ENCODE peak calls at places on chromosome 17, in seven cellular contexts. I, Y, S, Z, L, R and M are unnamed samples.

GRCh38 chr17:13157656-13158055 is 139.8 kb upstream of the ELAC2 start:
- DNase-seq in I (no peak), Y (no peak), S (no peak), Z (no peak), L (no peak), R (peak), M (no peak)

GRCh38 chr17:17682293-17682736 is 1.1 kb downstream of the RAI1 start:
- DNase-seq in I (no peak), Y (no peak), S (no peak), Z (no peak), L (peak), R (no peak), M (no peak)

GRCh38 chr17:78725448-78726021 is 56.5 kb downstream of the CYTH1 start:
- DNase-seq in I (no peak), Y (no peak), S (no peak), Z (no peak), L (no peak), R (no peak), M (no peak)

GRCh38 chr17:78497115-78497540 is 80.1 kb downstream of the DNAH17 start:
- DNase-seq in I (peak), Y (peak), S (peak), Z (peak), L (peak), R (peak), M (peak)

GRCh38 chr17:50205931-50206505 is 4.6 kb upstream of the COL1A1 start:
- DNase-seq in I (no peak), Y (no peak), S (no peak), Z (no peak), L (no peak), R (no peak), M (no peak)

GRCh38 chr17:64059756-64060155 is 39.3 kb upstream of the ICAM2 start:
- DNase-seq in I (no peak), Y (no peak), S (no peak), Z (no peak), L (no peak), R (no peak), M (no peak)

GRCh38 chr17:19013226-19013625 is 8.7 kb upstream of the FAM83G start:
- DNase-seq in I (no peak), Y (no peak), S (no peak), Z (no peak), L (no peak), R (no peak), M (no peak)

GRCh38 chr17:57940217-57940616 is 15.0 kb downstream of the CUEDC1 start:
- DNase-seq in I (peak), Y (no peak), S (no peak), Z (no peak), L (no peak), R (no peak), M (no peak)

GRCh38 chr17:79661292-79662041 is 50.6 kb upstream of the RBFOX3 start:
- DNase-seq in I (no peak), Y (no peak), S (no peak), Z (no peak), L (no peak), R (no peak), M (no peak)

GRCh38 chr17:77269696-77270681 is 129.2 kb downstream of the SEC14L1 start:
- DNase-seq in I (no peak), Y (no peak), S (no peak), Z (no peak), L (no peak), R (peak), M (no peak)

GRCh38 chr17:77281904-77282367 is 141.2 kb downstream of the SEC14L1 start:
- DNase-seq in I (no peak), Y (no peak), S (peak), Z (no peak), L (peak), R (peak), M (no peak)

GRCh38 chr17:56096026-56096807 is 57.1 kb upstream of the ANKFN1 start:
- DNase-seq in I (no peak), Y (peak), S (no peak), Z (no peak), L (no peak), R (no peak), M (no peak)

GRCh38 chr17:57442914-57443571 is 186.7 kb downstream of the MSI2 start:
- DNase-seq in I (no peak), Y (no peak), S (no peak), Z (no peak), L (peak), R (no peak), M (no peak)

GRCh38 chr17:47967607-47968252 is 3.2 kb upstream of the CDK5RAP3 start:
- DNase-seq in I (no peak), Y (peak), S (peak), Z (no peak), L (peak), R (peak), M (no peak)

GRCh38 chr17:45018514-45019176 is 32.8 kb downstream of the DCAKD start:
- DNase-seq in I (no peak), Y (peak), S (no peak), Z (no peak), L (peak), R (no peak), M (no peak)

GRCh38 chr17:58605986-58606385 is 85.9 kb downstream of the TEX14 start:
- DNase-seq in I (no peak), Y (no peak), S (no peak), Z (no peak), L (no peak), R (peak), M (no peak)

GRCh38 chr17:80474933-80475915 is 1.2 kb downstream of the NPTX1 start:
- DNase-seq in I (no peak), Y (no peak), S (no peak), Z (no peak), L (no peak), R (no peak), M (no peak)

DNA sequence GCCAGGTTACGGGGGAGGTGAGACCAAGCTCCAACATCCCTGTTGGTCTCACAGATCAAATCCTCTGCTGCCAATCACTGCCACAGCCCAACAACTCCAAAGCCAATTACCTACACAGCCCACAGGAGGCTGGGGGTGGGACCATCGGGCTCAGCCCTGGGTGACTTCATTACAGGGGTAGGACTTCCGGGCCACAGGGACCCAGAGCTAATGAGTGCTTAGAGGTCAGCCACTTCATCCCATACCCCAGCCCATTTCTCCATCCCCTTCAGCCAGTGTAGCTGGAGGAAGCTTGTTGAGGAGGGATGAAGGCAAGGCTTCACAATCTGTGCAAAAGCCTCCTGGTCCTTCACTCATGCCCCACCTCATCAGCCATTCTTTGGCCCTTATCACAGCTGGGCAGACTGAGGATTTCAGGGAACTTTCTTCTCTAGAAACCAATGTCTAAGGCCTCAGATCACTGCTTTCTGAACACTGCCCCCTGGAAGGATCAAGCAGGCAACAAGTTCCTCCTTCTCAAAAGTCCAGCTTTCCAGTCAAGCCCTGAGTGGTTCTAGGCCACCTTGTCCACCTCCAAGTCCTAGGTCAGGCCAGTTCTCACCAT is 5.8 kb downstream of the FOXN1 start:
- DNase-seq in I (no peak), Y (no peak), S (no peak), Z (no peak), L (no peak), R (no peak), M (no peak)
- H2BK5ac ChIP-seq in I (no peak), Y (no peak), S (no peak), Z (no peak), L (no peak), R (no peak), M (no peak)

GRCh38 chr17:8080799-8081219 is 6.7 kb downstream of the ALOX12B start:
- DNase-seq in I (peak), Y (no peak), S (no peak), Z (no peak), L (no peak), R (no peak), M (no peak)
- H3K9ac ChIP-seq in I (no peak), Y (no peak), S (no peak), Z (no peak), L (no peak), R (no peak), M (no peak)

GRCh38 chr17:40916366-40916765 is 21.1 kb downstream of the KRT23 start:
- DNase-seq in I (no peak), Y (no peak), S (peak), Z (no peak), L (no peak), R (peak), M (no peak)

GRCh38 chr17:40915721-40916256 is 21.7 kb downstream of the KRT23 start:
- DNase-seq in I (no peak), Y (peak), S (no peak), Z (no peak), L (peak), R (no peak), M (no peak)

GRCh38 chr17:40912506-40913220 is 24.8 kb downstream of the KRT23 start:
- DNase-seq in I (no peak), Y (no peak), S (no peak), Z (no peak), L (no peak), R (peak), M (no peak)

GRCh38 chr17:40915199-40915661 is 22.2 kb downstream of the KRT23 start:
- DNase-seq in I (no peak), Y (peak), S (peak), Z (no peak), L (peak), R (peak), M (no peak)

DNA sequence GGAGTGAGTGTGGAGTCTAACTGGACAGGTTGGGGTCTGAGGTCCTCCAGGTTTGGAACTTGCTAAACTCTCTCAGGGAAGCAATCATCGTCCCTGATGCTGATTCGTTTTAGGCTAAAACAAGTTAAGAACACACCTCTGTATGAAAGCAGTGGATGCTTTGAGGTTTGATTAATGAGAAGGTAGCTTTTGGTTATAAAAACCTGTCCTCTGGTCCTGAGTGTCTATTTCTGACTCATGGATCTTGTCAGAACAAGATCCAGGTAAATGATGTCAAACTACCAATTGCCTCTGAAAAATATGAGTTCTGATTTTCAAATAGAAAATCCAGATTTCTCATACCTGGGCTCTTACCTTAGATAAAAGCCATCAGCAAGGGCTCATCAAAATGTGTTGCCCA is 23.0 kb downstream of the KRT23 start:
- DNase-seq in I (no peak), Y (no peak), S (no peak), Z (no peak), L (no peak), R (no peak), M (no peak)
- H2BK5ac ChIP-seq in I (no peak), Y (peak), S (no peak), Z (no peak), L (no peak), R (no peak), M (no peak)

GRCh38 chr17:27348196-27348595 is 54.3 kb downstream of the WSB1 start:
- DNase-seq in I (no peak), Y (no peak), S (no peak), Z (no peak), L (no peak), R (no peak), M (no peak)
- H3K9ac ChIP-seq in I (no peak), Y (no peak), S (no peak), Z (no peak), L (peak), R (no peak), M (no peak)

GRCh38 chr17:900336-900735 is 79.2 kb downstream of the NXN start:
- DNase-seq in I (no peak), Y (no peak), S (no peak), Z (no peak), L (no peak), R (no peak), M (no peak)

GRCh38 chr17:907725-908124 is 71.9 kb downstream of the NXN start:
- DNase-seq in I (no peak), Y (no peak), S (no peak), Z (no peak), L (no peak), R (no peak), M (no peak)

GRCh38 chr17:901964-902363 is 77.6 kb downstream of the NXN start:
- DNase-seq in I (no peak), Y (peak), S (no peak), Z (no peak), L (no peak), R (no peak), M (no peak)

GRCh38 chr17:897970-898619 is 81.5 kb downstream of the NXN start:
- DNase-seq in I (no peak), Y (no peak), S (no peak), Z (no peak), L (no peak), R (no peak), M (no peak)

DNA sequence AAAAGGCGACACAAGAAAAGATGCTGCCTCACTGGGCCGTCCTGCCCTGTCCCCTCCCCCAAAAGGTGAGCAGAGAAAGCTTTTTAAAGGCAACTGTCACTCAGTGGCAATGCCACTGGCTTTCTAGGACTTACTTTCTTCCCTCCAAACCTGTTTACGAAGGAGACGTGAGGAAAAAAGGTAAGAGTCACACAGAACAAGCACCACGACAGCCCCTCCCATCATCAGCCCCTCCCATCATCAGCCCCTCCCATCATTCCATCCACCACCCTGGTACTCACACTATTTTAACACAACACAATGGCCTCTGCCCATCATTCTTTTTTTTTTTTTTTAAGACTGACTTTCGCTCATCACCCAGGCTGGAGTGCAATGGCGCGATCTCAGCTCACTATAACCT is 77.1 kb downstream of the NXN start:
- DNase-seq in I (no peak), Y (no peak), S (no peak), Z (no peak), L (no peak), R (no peak), M (no peak)
- H2BK5ac ChIP-seq in I (no peak), Y (no peak), S (no peak), Z (peak), L (no peak), R (no peak), M (no peak)

GRCh38 chr17:61734012-61734411 is 129.3 kb downstream of the BRIP1 start:
- DNase-seq in I (no peak), Y (no peak), S (no peak), Z (no peak), L (no peak), R (no peak), M (no peak)
- H3K9ac ChIP-seq in I (no peak), Y (no peak), S (no peak), Z (no peak), L (no peak), R (no peak), M (no peak)

GRCh38 chr17:69111794-69112193 is 29.9 kb downstream of the ABCA6 start:
- DNase-seq in I (no peak), Y (no peak), S (no peak), Z (no peak), L (no peak), R (no peak), M (no peak)

GRCh38 chr17:69103557-69104233 is 38.0 kb downstream of the ABCA6 start:
- DNase-seq in I (no peak), Y (no peak), S (no peak), Z (no peak), L (no peak), R (peak), M (no peak)

GRCh38 chr17:69105907-69106730 is 35.6 kb downstream of the ABCA6 start:
- DNase-seq in I (no peak), Y (no peak), S (no peak), Z (no peak), L (no peak), R (no peak), M (no peak)
- H2BK5ac ChIP-seq in I (no peak), Y (no peak), S (no peak), Z (no peak), L (no peak), R (no peak), M (no peak)

GRCh38 chr17:30224419-30224960 is 11.0 kb downstream of the SLC6A4 start:
- DNase-seq in I (no peak), Y (no peak), S (no peak), Z (no peak), L (no peak), R (peak), M (no peak)
- H3K9ac ChIP-seq in I (no peak), Y (no peak), S (no peak), Z (no peak), L (no peak), R (no peak), M (no peak)

GRCh38 chr17:51419476-51419875 is 159.1 kb downstream of the UTP18 start:
- DNase-seq in I (no peak), Y (no peak), S (no peak), Z (no peak), L (no peak), R (no peak), M (no peak)
- H2BK5ac ChIP-seq in I (no peak), Y (no peak), S (no peak), Z (no peak), L (no peak), R (no peak), M (no peak)

GRCh38 chr17:65123757-65124675 is 13.2 kb upstream of the RGS9 start:
- DNase-seq in I (no peak), Y (peak), S (no peak), Z (no peak), L (peak), R (no peak), M (no peak)

GRCh38 chr17:65122836-65123756 is 14.1 kb upstream of the RGS9 start:
- DNase-seq in I (peak), Y (peak), S (peak), Z (peak), L (peak), R (peak), M (peak)

GRCh38 chr17:65117384-65118035 is 19.7 kb upstream of the RGS9 start:
- DNase-seq in I (no peak), Y (no peak), S (no peak), Z (no peak), L (no peak), R (no peak), M (no peak)

GRCh38 chr17:65121368-65121767 is 15.8 kb upstream of the RGS9 start:
- DNase-seq in I (no peak), Y (no peak), S (no peak), Z (no peak), L (no peak), R (no peak), M (no peak)

GRCh38 chr17:65121916-65122821 is 15.0 kb upstream of the RGS9 start:
- DNase-seq in I (no peak), Y (no peak), S (no peak), Z (no peak), L (no peak), R (no peak), M (no peak)
- H3K9ac ChIP-seq in I (no peak), Y (peak), S (no peak), Z (no peak), L (peak), R (no peak), M (no peak)